ENCODE peak calls at places on chromosomes 3 and 15, in nine cellular contexts. R, W, F, C, Y, M, P, O and U are unnamed samples.

GRCh38 chr3:116969646-116970045 is 260.1 kb downstream of the TUSC7 start:
- DNase-seq in R (no peak), O (no peak), C (no peak), M (no peak), Y (no peak), F (no peak), W (no peak), P (no peak), U (no peak)

GRCh38 chr3:24951186-24951585 is 456.5 kb upstream of the THRB start:
- DNase-seq in M (no peak), C (no peak), P (no peak), R (no peak), O (no peak), W (no peak), Y (no peak), F (no peak), U (no peak)

GRCh38 chr15:27271258-27271657 is 300.3 kb downstream of the GABRG3 start:
- DNase-seq in O (no peak), C (no peak), F (no peak), R (no peak), P (no peak), M (no peak), Y (no peak), W (no peak), U (no peak)

GRCh38 chr3:1677576-1678164 is 421.0 kb upstream of the CNTN4 start:
- DNase-seq in W (no peak), O (no peak), R (no peak), C (no peak), F (no peak), P (no peak), Y (no peak), M (no peak), U (no peak)

GRCh38 chr3:197224034-197224444 is 74.4 kb downstream of the DLG1 start:
- DNase-seq in W (no peak), Y (no peak), M (no peak), R (no peak), C (peak; percentile 14), O (no peak), F (peak; percentile 53), P (peak; percentile 33), U (no peak)

GRCh38 chr3:114872588-114872987 is 274.5 kb downstream of the ZBTB20 start:
- DNase-seq in P (no peak), R (no peak), Y (no peak), C (no peak), F (no peak), W (no peak), M (no peak), O (no peak), U (no peak)

GRCh38 chr3:112481342-112481870 is 17.9 kb downstream of the BTLA start:
- DNase-seq in R (no peak), Y (no peak), M (no peak), P (no peak), C (no peak), O (no peak), W (no peak), F (no peak), U (no peak)

GRCh38 chr15:62360286-62360685 is 195.2 kb upstream of the C2CD4B start:
- DNase-seq in Y (no peak), W (peak; percentile 85), R (no peak), M (no peak), C (no peak), O (no peak), P (no peak), F (no peak), U (no peak)

GRCh38 chr15:80090879-80091503 is 31.5 kb downstream of the ZFAND6 start:
- DNase-seq in W (no peak), M (no peak), P (no peak), R (no peak), C (no peak), O (no peak), Y (no peak), F (peak; percentile 9), U (no peak)